ENCODE peak calls at places on chromosomes 16 and 17, in seven cellular contexts. J is OCI-LY7, D is hepatocyte, K is HCT116, Q is mammary epithelial cell, O is fibroblast of lung, B is IMR-90. H is an unnamed sample.

GRCh38 chr17:71975331-71975801 is 145.5 kb upstream of the SOX9 start:
- DNase-seq in J (no peak), D (peak), K (no peak), Q (peak), O (peak), B (peak), H (peak)

GRCh38 chr17:78117027-78117981 is 11.3 kb downstream of the TMC6 start:
- DNase-seq in J (peak), D (no peak), K (no peak), Q (no peak), O (no peak), B (no peak), H (peak)

GRCh38 chr17:3037259-3037658 is 26.1 kb downstream of the OR1D5 start:
- DNase-seq in J (no peak), D (no peak), K (no peak), Q (no peak), O (no peak), B (no peak), H (peak)

GRCh38 chr17:61219460-61219859 is 180.2 kb upstream of the TBX2 start:
- DNase-seq in J (no peak), D (no peak), K (no peak), Q (no peak), O (peak), B (peak), H (peak)

GRCh38 chr17:47686276-47686635 is 7.7 kb upstream of the TBKBP1 start:
- DNase-seq in J (no peak), D (no peak), K (no peak), Q (peak), O (peak), B (peak), H (peak)

GRCh38 chr16:76900285-76901263 is 290.4 kb upstream of the MON1B start:
- DNase-seq in J (no peak), D (peak), K (no peak), Q (no peak), O (no peak), B (no peak), H (no peak)

GRCh38 chr16:81478876-81479496 is 34.4 kb downstream of the CMIP start:
- DNase-seq in J (peak), D (no peak), K (no peak), Q (no peak), O (no peak), B (no peak), H (peak)

GRCh38 chr17:7130626-7131467 is 16.2 kb upstream of the ASGR2 start:
- DNase-seq in J (peak), D (no peak), K (no peak), Q (no peak), O (no peak), B (no peak), H (no peak)

GRCh38 chr17:81460856-81461460 is 51.6 kb downstream of the ACTG1 start:
- DNase-seq in J (no peak), D (no peak), K (no peak), Q (no peak), O (no peak), B (no peak), H (no peak)

GRCh38 chr17:43952351-43952723 is 1.4 kb downstream of the PYY start:
- DNase-seq in J (no peak), D (peak), K (no peak), Q (no peak), O (no peak), B (no peak), H (peak)
- H2AFZ ChIP-seq in J (no peak), D (no peak), K (no peak), Q (no peak), O (no peak), B (no peak), H (no peak)

DNA sequence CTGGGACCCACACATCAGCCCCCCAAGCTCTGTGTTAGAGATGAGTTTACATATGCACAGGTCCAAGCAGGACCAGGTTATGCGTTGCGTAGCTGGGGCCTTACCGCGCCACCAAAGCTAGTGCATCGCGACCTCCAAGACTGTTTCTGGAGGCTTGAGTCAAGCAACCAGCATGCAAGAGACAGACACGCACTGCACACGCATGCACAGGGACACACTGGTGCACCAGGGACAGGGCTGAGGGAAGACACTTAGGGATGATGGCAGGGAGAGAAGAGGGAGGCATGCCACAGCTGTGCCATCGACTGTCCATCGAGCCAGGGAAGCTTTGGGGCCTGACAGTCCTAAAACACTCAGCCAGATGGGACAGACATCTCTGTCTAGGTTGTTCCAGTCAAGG is 72.8 kb downstream of the MYH11 start:
- DNase-seq in J (no peak), D (no peak), K (no peak), Q (no peak), O (no peak), B (no peak), H (no peak)
- H3K4me3 ChIP-seq in J (no peak), D (no peak), K (no peak), Q (no peak), O (no peak), B (no peak), H (no peak)

DNA sequence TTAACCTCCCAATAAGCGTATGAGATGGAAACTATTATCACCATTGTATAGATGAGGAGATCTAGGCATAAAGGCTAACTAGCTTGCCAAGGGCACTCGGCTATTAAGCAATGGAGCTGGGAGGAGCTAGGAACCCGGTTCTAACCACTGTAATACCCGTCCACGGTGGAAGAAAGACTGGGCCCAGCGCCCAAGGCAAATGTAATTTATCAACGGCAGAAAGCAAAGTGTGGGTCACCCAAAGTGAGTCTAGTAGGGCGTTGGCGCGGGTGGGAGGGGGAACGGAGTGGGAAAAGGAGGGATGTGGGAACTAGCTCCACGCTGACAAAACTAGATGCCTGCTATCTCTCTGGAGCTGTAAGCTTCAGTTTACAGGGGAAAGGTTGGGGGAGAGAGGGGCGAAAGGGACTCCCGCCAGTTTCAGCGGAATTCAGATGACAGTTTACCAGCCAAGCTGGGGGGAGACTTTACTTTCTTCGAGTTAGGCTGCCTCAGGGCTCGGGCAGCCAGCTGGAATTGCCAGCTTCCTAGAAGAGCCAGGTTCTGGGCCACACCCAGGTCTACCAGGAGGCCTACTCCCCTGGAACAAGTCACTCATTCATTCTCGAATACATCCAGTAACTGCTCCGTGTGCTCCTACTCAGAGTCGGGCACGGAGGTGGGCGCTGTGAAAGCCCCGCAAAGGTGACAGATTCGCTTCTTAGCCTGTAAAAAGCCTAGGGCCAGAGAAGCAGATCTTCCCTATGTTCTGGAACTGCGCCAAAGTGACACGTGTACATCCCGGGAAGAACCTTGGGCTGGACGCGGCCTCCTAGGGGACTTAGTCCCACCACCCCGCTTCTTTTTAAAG is 837 bp downstream of the LRRC59 start:
- DNase-seq in J (no peak), D (peak), K (no peak), Q (peak), O (peak), B (peak), H (peak)
- H2AFZ ChIP-seq in J (no peak), D (peak), K (no peak), Q (peak), O (no peak), B (peak), H (peak)

DNA sequence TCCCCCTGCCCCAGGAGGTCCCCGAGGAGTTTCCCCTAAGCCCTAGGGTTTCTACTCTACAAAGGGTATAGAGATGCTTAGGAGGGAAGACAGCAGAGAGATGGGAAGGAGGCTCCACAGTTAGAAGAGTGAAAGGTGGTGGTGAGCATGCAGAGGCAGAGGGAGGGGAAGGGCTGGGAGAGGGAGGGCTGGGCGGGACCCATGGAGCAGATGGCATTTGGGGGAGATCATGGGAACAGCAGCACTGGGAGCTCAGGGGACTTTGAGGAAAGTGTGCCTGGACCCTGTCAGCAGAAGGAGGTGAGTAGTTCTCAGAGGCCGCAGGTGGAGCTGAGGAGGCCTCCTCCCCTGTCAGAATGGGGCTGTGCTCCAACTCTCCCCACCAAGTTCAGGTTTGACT is 650 bp upstream of the OTOP3 start:
- DNase-seq in J (no peak), D (no peak), K (no peak), Q (no peak), O (no peak), B (no peak), H (no peak)
- H3K4me3 ChIP-seq in J (no peak), D (no peak), K (no peak), Q (no peak), O (no peak), B (no peak), H (no peak)

GRCh38 chr17:51585514-51586104 is 325.3 kb downstream of the UTP18 start:
- DNase-seq in J (no peak), D (peak), K (peak), Q (peak), O (no peak), B (no peak), H (no peak)
- H2AFZ ChIP-seq in J (no peak), D (no peak), K (no peak), Q (no peak), O (no peak), B (no peak), H (no peak)

GRCh38 chr16:67394271-67395104 is 1.2 kb upstream of the TPPP3 start:
- DNase-seq in J (no peak), D (peak), K (no peak), Q (no peak), O (no peak), B (no peak), H (peak)

GRCh38 chr16:67396775-67397450 is 3.6 kb upstream of the TPPP3 start:
- DNase-seq in J (no peak), D (no peak), K (no peak), Q (no peak), O (no peak), B (no peak), H (peak)

GRCh38 chr16:67395105-67395457 is 1.8 kb upstream of the TPPP3 start:
- DNase-seq in J (no peak), D (no peak), K (no peak), Q (no peak), O (no peak), B (no peak), H (peak)

GRCh38 chr16:67396159-67396774 is 3.0 kb upstream of the TPPP3 start:
- DNase-seq in J (no peak), D (peak), K (peak), Q (peak), O (peak), B (peak), H (peak)

GRCh38 chr16:67395458-67396158 is 2.3 kb upstream of the TPPP3 start:
- DNase-seq in J (no peak), D (no peak), K (no peak), Q (peak), O (no peak), B (peak), H (peak)
- H3K4me3 ChIP-seq in J (no peak), D (no peak), K (no peak), Q (no peak), O (no peak), B (no peak), H (no peak)

GRCh38 chr17:15465045-15465701 is 2.2 kb downstream of the CDRT4 start:
- DNase-seq in J (no peak), D (no peak), K (no peak), Q (no peak), O (no peak), B (no peak), H (no peak)

GRCh38 chr17:15464629-15465028 is 2.8 kb downstream of the CDRT4 start:
- DNase-seq in J (no peak), D (no peak), K (no peak), Q (no peak), O (no peak), B (no peak), H (no peak)

GRCh38 chr17:15463363-15463762 is 4.1 kb downstream of the CDRT4 start:
- DNase-seq in J (no peak), D (peak), K (no peak), Q (no peak), O (peak), B (peak), H (peak)

GRCh38 chr17:15464211-15464610 is 3.2 kb downstream of the CDRT4 start:
- DNase-seq in J (no peak), D (no peak), K (no peak), Q (no peak), O (peak), B (no peak), H (peak)

DNA sequence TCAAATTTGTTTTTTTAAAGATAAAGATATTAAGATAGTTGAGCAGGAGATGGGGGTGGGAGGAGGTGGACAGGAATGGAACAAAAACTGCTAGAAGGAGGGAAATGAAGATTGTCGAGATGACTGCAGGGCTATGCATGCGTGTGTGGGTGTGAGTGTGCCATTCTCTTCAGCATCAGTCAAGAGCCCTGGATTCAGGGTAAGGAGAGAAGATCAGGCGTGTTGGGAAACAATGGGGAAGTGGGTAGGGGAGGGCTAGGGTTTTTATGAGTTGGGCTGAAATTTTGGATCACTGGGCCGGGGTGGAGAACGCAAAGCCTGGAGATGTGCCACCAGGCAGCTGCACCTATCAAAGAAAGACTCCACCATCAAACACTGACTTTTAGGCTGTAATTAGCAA is 4.5 kb downstream of the CDRT4 start:
- DNase-seq in J (no peak), D (no peak), K (no peak), Q (no peak), O (no peak), B (peak), H (peak)
- H2AFZ ChIP-seq in J (no peak), D (no peak), K (no peak), Q (no peak), O (no peak), B (peak), H (no peak)

DNA sequence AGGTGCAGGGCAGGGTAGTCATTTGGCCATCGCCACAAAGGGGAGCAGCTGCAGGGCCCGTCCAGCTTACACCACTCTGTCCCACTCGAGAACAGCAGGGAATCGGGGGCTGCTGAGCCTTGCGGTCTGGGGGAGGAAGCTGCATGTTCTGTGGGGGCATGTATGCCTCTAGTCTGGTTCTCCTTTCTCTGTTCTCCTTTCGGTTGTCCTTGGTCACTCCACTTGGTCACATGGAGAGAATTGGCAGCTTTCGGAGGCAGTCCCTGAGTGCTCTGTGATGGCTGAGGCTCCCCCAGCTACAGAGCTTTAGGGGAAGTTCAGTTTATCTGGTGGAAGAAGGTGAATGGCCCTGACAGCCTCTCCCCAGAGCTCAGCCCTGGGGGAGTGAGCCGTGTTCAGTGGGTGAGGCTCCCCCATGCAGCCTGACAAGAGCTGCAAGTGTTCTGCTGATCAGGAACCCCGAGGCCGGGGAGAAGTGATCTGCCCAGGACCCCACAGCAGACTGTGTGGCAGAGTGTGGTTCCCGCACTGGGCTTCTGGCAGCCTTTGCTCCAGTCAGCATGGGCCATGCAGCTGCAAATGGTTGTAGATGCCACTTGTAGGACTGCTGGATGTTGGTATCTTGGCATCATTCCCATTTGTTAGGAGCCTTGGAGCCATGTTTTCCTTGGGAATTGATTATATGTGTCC is 22.3 kb upstream of the SMPD3 start:
- DNase-seq in J (peak), D (no peak), K (no peak), Q (no peak), O (no peak), B (no peak), H (peak)
- H3K4me3 ChIP-seq in J (peak), D (no peak), K (no peak), Q (no peak), O (no peak), B (no peak), H (peak)

H was measured in osteoblast.